ENCODE peak calls at places on chromosomes 3 and 15, in six cellular contexts. M is astrocyte of the spinal cord, O is heart left ventricle, Q is uterus, N is lower leg skin, I is fibroblast of lung. X is an unnamed sample.

GRCh38 chr3:184359610-184360009 is 1.8 kb downstream of the CLCN2 start:
- DNase-seq in M (no peak), O (no peak), Q (no peak), N (no peak), I (no peak), X (no peak)

GRCh38 chr3:193021506-193022010 is 103.9 kb upstream of the MB21D2 start:
- DNase-seq in M (no peak), O (no peak), Q (no peak), N (no peak), I (no peak), X (no peak)

GRCh38 chr3:121736112-121736511 is 13.4 kb downstream of the GOLGB1 start:
- DNase-seq in M (peak; percentile 25), O (no peak), Q (no peak), N (no peak), I (peak; percentile 77), X (no peak)

GRCh38 chr3:59212128-59212764 is 162.4 kb upstream of the CFAP20DC start:
- DNase-seq in M (peak; percentile 63), O (no peak), Q (no peak), N (no peak), I (peak; percentile 38), X (peak; percentile 18)

GRCh38 chr15:92801412-92801773 is 98.7 kb upstream of the CHD2 start:
- DNase-seq in M (peak; percentile 88), O (no peak), Q (no peak), N (no peak), I (peak; percentile 98), X (no peak)

GRCh38 chr15:91061997-91062396 is 38.1 kb upstream of the SV2B start:
- DNase-seq in M (no peak), O (no peak), Q (no peak), N (no peak), I (no peak), X (no peak)

GRCh38 chr15:69475769-69476358 is 23.2 kb downstream of the RPLP1 start:
- DNase-seq in M (peak; percentile 73), O (peak; percentile 82), Q (peak; percentile 71), N (peak; percentile 77), I (peak; percentile 58), X (peak; percentile 61)

GRCh38 chr15:63466378-63467192 is 37.8 kb upstream of the USP3 start:
- DNase-seq in M (peak; percentile 70), O (no peak), Q (peak; percentile 30), N (no peak), I (peak; percentile 53), X (no peak)

GRCh38 chr3:82509951-82510603 is 748.6 kb upstream of the GBE1 start:
- DNase-seq in M (no peak), O (no peak), Q (no peak), N (no peak), I (peak; percentile 6), X (no peak)

GRCh38 chr3:61820306-61820992 is 259.1 kb downstream of the PTPRG start:
- DNase-seq in M (no peak), O (no peak), Q (no peak), N (no peak), I (no peak), X (no peak)

GRCh38 chr3:155497930-155498647 is 204.6 kb upstream of the STRIT1 start:
- DNase-seq in M (peak; percentile 94), O (no peak), Q (no peak), N (no peak), I (peak; percentile 96), X (peak; percentile 96)

GRCh38 chr3:114554716-114555115 is 260.9 kb downstream of the TIGIT start:
- DNase-seq in M (no peak), O (no peak), Q (no peak), N (no peak), I (peak; percentile 35), X (no peak)

GRCh38 chr3:31461441-31461840 is 71.3 kb upstream of the STT3B start:
- DNase-seq in M (no peak), O (no peak), Q (no peak), N (no peak), I (no peak), X (no peak)

GRCh38 chr3:141442421-141442820 is 44.4 kb upstream of the RASA2 start:
- DNase-seq in M (no peak), O (no peak), Q (no peak), N (no peak), I (no peak), X (no peak)
- H3K4me3 ChIP-seq in M (no peak overlapping the region), O (peak overlapping the region; percentile 18), Q (no peak overlapping the region), N (no peak overlapping the region), I (no peak overlapping the region), X (no peak overlapping the region)

DNA sequence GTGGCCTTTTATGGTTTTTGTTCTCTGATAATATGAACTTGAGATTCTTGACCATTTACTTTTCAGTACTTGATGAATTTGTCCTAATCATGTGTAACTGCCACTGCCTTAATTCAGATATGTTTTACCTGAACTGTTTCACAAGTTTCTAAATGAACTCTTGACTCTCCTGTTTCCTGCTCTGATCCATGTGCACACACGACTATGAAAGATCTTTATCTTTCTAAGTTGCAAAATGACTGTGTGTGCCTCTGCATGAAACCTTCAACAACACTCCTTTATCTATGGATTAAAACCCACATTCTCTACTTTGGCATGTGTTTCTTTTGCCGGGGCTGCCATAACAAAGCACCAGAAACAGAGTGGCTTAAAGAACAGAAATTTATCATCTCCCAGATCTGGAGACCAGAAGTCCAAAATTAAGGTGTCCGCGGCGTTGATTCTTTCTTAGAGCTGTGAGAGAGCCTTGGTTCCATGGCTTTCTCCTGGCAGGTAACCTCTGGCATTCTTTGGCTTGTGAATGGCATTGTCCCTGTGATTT is 275.0 kb downstream of the ADAMTSL3 start:
- DNase-seq in M (no peak), O (no peak), Q (no peak), N (no peak), I (no peak), X (no peak)
- TF ChIP-seq CTCF in M (no peak), O (no peak), Q (no peak), N (no peak), I (no peak), X (no peak)

GRCh38 chr3:48662140-48662752 is 440 bp downstream of the CELSR3 start:
- DNase-seq in M (no peak), O (no peak), Q (no peak), N (no peak), I (no peak), X (no peak)

GRCh38 chr3:48663489-48664312 is 1.0 kb upstream of the CELSR3 start:
- DNase-seq in M (peak; percentile 97), O (peak; percentile 92), Q (peak; percentile 94), N (peak; percentile 90), I (peak; percentile 98), X (peak; percentile 88)

GRCh38 chr3:48661501-48662139 is 1.1 kb downstream of the CELSR3 start:
- DNase-seq in M (peak; percentile 44), O (peak; percentile 83), Q (peak; percentile 50), N (no peak), I (peak; percentile 43), X (no peak)

GRCh38 chr3:48662753-48663488 is at the start of gene CELSR3:
- DNase-seq in M (peak; percentile 86), O (no peak), Q (peak; percentile 70), N (peak; percentile 44), I (peak; percentile 90), X (peak; percentile 67)

DNA sequence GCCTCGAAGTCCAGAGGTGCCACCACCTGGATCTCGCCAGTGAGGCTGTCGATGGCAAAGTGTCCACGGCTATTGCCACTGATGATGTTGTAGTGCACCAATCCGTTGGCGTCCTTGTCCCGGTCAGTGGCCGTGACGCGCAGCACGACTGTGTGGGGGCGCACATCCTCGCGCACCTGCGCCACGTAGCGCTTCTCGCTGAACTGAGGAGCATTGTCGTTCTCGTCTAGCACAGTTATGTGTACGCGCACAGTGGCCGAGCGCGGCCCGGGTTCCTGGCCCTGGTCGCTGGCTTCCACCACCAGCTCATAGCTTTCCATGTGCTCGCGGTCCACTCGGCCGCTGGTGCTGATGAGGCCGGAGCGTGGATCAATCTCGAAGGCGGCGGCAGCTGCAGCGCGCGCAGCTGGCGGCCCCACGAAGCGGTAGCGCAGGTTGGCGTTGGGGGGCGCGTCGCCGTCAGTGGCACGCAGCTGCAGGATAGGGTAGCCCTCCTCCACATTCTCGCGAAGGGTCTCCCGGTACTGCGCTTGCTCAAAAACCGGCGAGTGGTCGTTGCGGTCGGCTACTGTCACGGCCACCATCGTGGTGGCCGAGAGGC is 1.8 kb downstream of the CELSR3 start:
- DNase-seq in M (no peak), O (no peak), Q (no peak), N (no peak), I (no peak), X (no peak)
- H3K4me3 ChIP-seq in M (peak overlapping the region; percentile 31), O (peak overlapping the region; percentile 48), Q (no peak overlapping the region), N (no peak overlapping the region), I (no peak overlapping the region), X (peak overlapping the region; percentile 46)

GRCh38 chr3:99532246-99532645 is 106.1 kb upstream of the COL8A1 start:
- DNase-seq in M (peak; percentile 80), O (no peak), Q (no peak), N (no peak), I (peak; percentile 70), X (peak; percentile 52)
- TF ChIP-seq CTCF in M (peak; percentile 76), O (peak; percentile 36), Q (peak; percentile 30), N (no peak), I (peak; percentile 63), X (peak; percentile 78)

DNA sequence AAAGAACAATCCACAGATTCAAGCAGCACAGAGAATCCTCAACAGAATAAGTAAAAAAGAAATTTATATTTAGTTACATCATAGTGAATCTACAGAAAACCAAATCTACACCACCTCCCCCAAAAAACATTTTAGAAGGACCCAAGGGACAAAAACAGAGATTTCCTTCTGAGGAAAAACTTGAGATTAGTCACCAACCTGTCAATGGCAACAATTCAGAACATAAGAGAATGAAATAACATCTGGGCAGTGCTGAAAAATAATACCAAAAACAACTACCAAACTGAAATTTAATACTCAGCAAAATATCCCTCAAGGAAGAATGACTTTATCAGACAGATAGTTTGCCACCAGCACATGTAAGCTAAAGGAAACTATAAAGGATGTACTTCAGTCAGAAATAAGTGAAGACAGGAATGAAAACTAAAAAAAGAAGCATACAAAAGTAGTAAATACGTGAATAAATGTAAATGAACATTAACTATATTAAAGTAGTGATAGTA is 260.7 kb downstream of the ULK4 start:
- DNase-seq in M (no peak), O (no peak), Q (no peak), N (no peak), I (no peak), X (no peak)
- H3K4me3 ChIP-seq in M (no peak overlapping the region), O (no peak overlapping the region), Q (no peak overlapping the region), N (no peak overlapping the region), I (no peak overlapping the region), X (no peak overlapping the region)

DNA sequence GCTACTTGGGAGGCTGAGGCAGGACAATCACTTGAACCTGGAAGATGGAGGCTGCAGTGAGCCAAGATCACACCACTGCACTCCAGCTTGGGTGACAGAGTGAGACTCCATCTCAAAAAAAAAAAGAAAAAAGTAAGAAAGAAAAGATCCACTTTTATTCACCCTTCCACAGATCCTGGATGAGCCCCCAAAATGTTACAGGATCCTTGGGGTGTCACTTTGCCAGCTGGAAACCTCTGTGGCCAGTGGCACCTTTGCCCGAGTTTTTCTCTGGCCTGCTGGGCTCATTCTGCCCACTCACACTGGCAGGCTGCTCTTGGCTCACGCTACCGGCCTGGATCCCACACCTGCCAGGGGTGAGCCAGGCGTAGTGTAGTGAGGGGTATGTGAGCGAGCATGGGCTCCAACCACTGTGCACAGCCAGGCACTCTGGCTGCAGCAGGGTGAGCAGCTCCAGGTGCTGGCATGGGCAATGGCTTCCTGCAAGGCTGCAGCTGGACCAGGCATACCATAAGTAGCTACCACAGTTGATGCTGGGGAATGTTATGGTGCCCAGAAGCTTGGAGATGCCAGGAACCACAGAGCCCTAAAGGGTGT is 57.8 kb upstream of the C15orf39 start:
- DNase-seq in M (no peak), O (no peak), Q (no peak), N (no peak), I (no peak), X (no peak)
- TF ChIP-seq CTCF in M (no peak), O (no peak), Q (no peak), N (no peak), I (no peak), X (no peak)

X was measured in astrocyte of the cerebellum.